ENCODE peak calls at places on chromosomes 16 and 17, in eight cellular contexts. One of them, this sample, is unnamed.

GRCh38 chr16:87160752-87161337 is 156.3 kb downstream of the C16orf95 start:
- DNase-seq in NCI-H748 treated with DMSO at 0.1 percent for 48 hours: no peak
- DNase-seq in stimulated activated CD4-positive, alpha-beta T cell treated with anti-CD3 and anti-CD28 coated beads, Interleukin-4, amount 100 ng/mL, for 4 hours: no peak
- DNase-seq in CD8-positive, alpha-beta memory T cell: no peak
- DNase-seq in glomerular endothelial cell: no peak
- DNase-seq in astrocyte of the spinal cord: no peak
- DNase-seq in mesothelial cell of epicardium: no peak
- DNase-seq in DMS153: no peak
- DNase-seq in this sample: no peak

GRCh38 chr16:56372013-56372634 is 53.2 kb downstream of the AMFR start:
- DNase-seq in NCI-H748 treated with DMSO at 0.1 percent for 48 hours: no peak
- DNase-seq in stimulated activated CD4-positive, alpha-beta T cell treated with anti-CD3 and anti-CD28 coated beads, Interleukin-4, amount 100 ng/mL, for 4 hours: no peak
- DNase-seq in CD8-positive, alpha-beta memory T cell: no peak
- DNase-seq in glomerular endothelial cell: no peak
- DNase-seq in astrocyte of the spinal cord: no peak
- DNase-seq in mesothelial cell of epicardium: no peak
- DNase-seq in DMS153: no peak
- DNase-seq in this sample: no peak

GRCh38 chr17:8185580-8186445 is 4.2 kb downstream of the BORCS6 start:
- DNase-seq in NCI-H748 treated with DMSO at 0.1 percent for 48 hours: peak; percentile 93
- DNase-seq in stimulated activated CD4-positive, alpha-beta T cell treated with anti-CD3 and anti-CD28 coated beads, Interleukin-4, amount 100 ng/mL, for 4 hours: peak; percentile 86
- DNase-seq in CD8-positive, alpha-beta memory T cell: peak; percentile 82
- DNase-seq in glomerular endothelial cell: no peak
- DNase-seq in astrocyte of the spinal cord: peak; percentile 62
- DNase-seq in mesothelial cell of epicardium: peak; percentile 96
- DNase-seq in DMS153: no peak
- DNase-seq in this sample: peak; percentile 96

GRCh38 chr17:46030752-46031151 is 31.7 kb downstream of the STH start:
- DNase-seq in NCI-H748 treated with DMSO at 0.1 percent for 48 hours: no peak
- DNase-seq in stimulated activated CD4-positive, alpha-beta T cell treated with anti-CD3 and anti-CD28 coated beads, Interleukin-4, amount 100 ng/mL, for 4 hours: no peak
- DNase-seq in CD8-positive, alpha-beta memory T cell: no peak
- DNase-seq in glomerular endothelial cell: no peak
- DNase-seq in astrocyte of the spinal cord: no peak
- DNase-seq in mesothelial cell of epicardium: no peak
- DNase-seq in DMS153: no peak
- DNase-seq in this sample: no peak

GRCh38 chr17:50689956-50690886 is 17.5 kb downstream of the ANKRD40 start:
- DNase-seq in NCI-H748 treated with DMSO at 0.1 percent for 48 hours: no peak
- DNase-seq in stimulated activated CD4-positive, alpha-beta T cell treated with anti-CD3 and anti-CD28 coated beads, Interleukin-4, amount 100 ng/mL, for 4 hours: no peak
- DNase-seq in CD8-positive, alpha-beta memory T cell: no peak
- DNase-seq in glomerular endothelial cell: no peak
- DNase-seq in astrocyte of the spinal cord: peak; percentile 20
- DNase-seq in mesothelial cell of epicardium: no peak
- DNase-seq in DMS153: no peak
- DNase-seq in this sample: no peak

GRCh38 chr17:64388961-64389565 is 1.6 kb downstream of the PECAM1 start:
- DNase-seq in NCI-H748 treated with DMSO at 0.1 percent for 48 hours: no peak
- DNase-seq in stimulated activated CD4-positive, alpha-beta T cell treated with anti-CD3 and anti-CD28 coated beads, Interleukin-4, amount 100 ng/mL, for 4 hours: no peak
- DNase-seq in CD8-positive, alpha-beta memory T cell: no peak
- DNase-seq in glomerular endothelial cell: no peak
- DNase-seq in astrocyte of the spinal cord: no peak
- DNase-seq in mesothelial cell of epicardium: no peak
- DNase-seq in DMS153: no peak
- DNase-seq in this sample: no peak

GRCh38 chr16:81254919-81255526 is 16.5 kb downstream of the BCO1 start:
- DNase-seq in NCI-H748 treated with DMSO at 0.1 percent for 48 hours: no peak
- DNase-seq in stimulated activated CD4-positive, alpha-beta T cell treated with anti-CD3 and anti-CD28 coated beads, Interleukin-4, amount 100 ng/mL, for 4 hours: no peak
- DNase-seq in CD8-positive, alpha-beta memory T cell: no peak
- DNase-seq in glomerular endothelial cell: no peak
- DNase-seq in astrocyte of the spinal cord: no peak
- DNase-seq in mesothelial cell of epicardium: no peak
- DNase-seq in DMS153: no peak
- DNase-seq in this sample: no peak

GRCh38 chr17:57235124-57235523 is 21.2 kb upstream of the MSI2 start:
- DNase-seq in NCI-H748 treated with DMSO at 0.1 percent for 48 hours: no peak
- DNase-seq in stimulated activated CD4-positive, alpha-beta T cell treated with anti-CD3 and anti-CD28 coated beads, Interleukin-4, amount 100 ng/mL, for 4 hours: no peak
- DNase-seq in CD8-positive, alpha-beta memory T cell: no peak
- DNase-seq in glomerular endothelial cell: no peak
- DNase-seq in astrocyte of the spinal cord: no peak
- DNase-seq in mesothelial cell of epicardium: no peak
- DNase-seq in DMS153: no peak
- DNase-seq in this sample: no peak

GRCh38 chr17:1486802-1487695 is 5.4 kb downstream of the MYO1C start:
- DNase-seq in NCI-H748 treated with DMSO at 0.1 percent for 48 hours: peak; percentile 45
- DNase-seq in stimulated activated CD4-positive, alpha-beta T cell treated with anti-CD3 and anti-CD28 coated beads, Interleukin-4, amount 100 ng/mL, for 4 hours: peak; percentile 82
- DNase-seq in CD8-positive, alpha-beta memory T cell: peak; percentile 67
- DNase-seq in glomerular endothelial cell: no peak
- DNase-seq in astrocyte of the spinal cord: peak; percentile 67
- DNase-seq in mesothelial cell of epicardium: peak; percentile 77
- DNase-seq in DMS153: peak; percentile 29
- DNase-seq in this sample: peak; percentile 73

GRCh38 chr16:75620326-75621169 is 2.5 kb downstream of the ADAT1 start:
- DNase-seq in NCI-H748 treated with DMSO at 0.1 percent for 48 hours: no peak
- DNase-seq in stimulated activated CD4-positive, alpha-beta T cell treated with anti-CD3 and anti-CD28 coated beads, Interleukin-4, amount 100 ng/mL, for 4 hours: peak; percentile 9
- DNase-seq in CD8-positive, alpha-beta memory T cell: peak; percentile 76
- DNase-seq in glomerular endothelial cell: no peak
- DNase-seq in astrocyte of the spinal cord: no peak
- DNase-seq in mesothelial cell of epicardium: no peak
- DNase-seq in DMS153: no peak
- DNase-seq in this sample: no peak

GRCh38 chr17:66347661-66348604 is 45.5 kb downstream of the PRKCA start:
- DNase-seq in NCI-H748 treated with DMSO at 0.1 percent for 48 hours: no peak
- DNase-seq in stimulated activated CD4-positive, alpha-beta T cell treated with anti-CD3 and anti-CD28 coated beads, Interleukin-4, amount 100 ng/mL, for 4 hours: no peak
- DNase-seq in CD8-positive, alpha-beta memory T cell: no peak
- DNase-seq in glomerular endothelial cell: no peak
- DNase-seq in astrocyte of the spinal cord: peak; percentile 70
- DNase-seq in mesothelial cell of epicardium: no peak
- DNase-seq in DMS153: peak; percentile 17
- DNase-seq in this sample: no peak

GRCh38 chr17:76940738-76941350 is 72.6 kb downstream of the MGAT5B start:
- DNase-seq in NCI-H748 treated with DMSO at 0.1 percent for 48 hours: no peak
- DNase-seq in stimulated activated CD4-positive, alpha-beta T cell treated with anti-CD3 and anti-CD28 coated beads, Interleukin-4, amount 100 ng/mL, for 4 hours: no peak
- DNase-seq in CD8-positive, alpha-beta memory T cell: no peak
- DNase-seq in glomerular endothelial cell: no peak
- DNase-seq in astrocyte of the spinal cord: no peak
- DNase-seq in mesothelial cell of epicardium: no peak
- DNase-seq in DMS153: no peak
- DNase-seq in this sample: no peak

GRCh38 chr16:11087691-11088431 is 143.5 kb downstream of the CLEC16A start:
- DNase-seq in NCI-H748 treated with DMSO at 0.1 percent for 48 hours: no peak
- DNase-seq in stimulated activated CD4-positive, alpha-beta T cell treated with anti-CD3 and anti-CD28 coated beads, Interleukin-4, amount 100 ng/mL, for 4 hours: peak; percentile 59
- DNase-seq in CD8-positive, alpha-beta memory T cell: no peak
- DNase-seq in glomerular endothelial cell: no peak
- DNase-seq in astrocyte of the spinal cord: no peak
- DNase-seq in mesothelial cell of epicardium: no peak
- DNase-seq in DMS153: no peak
- DNase-seq in this sample: no peak

GRCh38 chr16:8751481-8752311 is 45.7 kb downstream of the TMEM186 start:
- DNase-seq in NCI-H748 treated with DMSO at 0.1 percent for 48 hours: no peak
- DNase-seq in stimulated activated CD4-positive, alpha-beta T cell treated with anti-CD3 and anti-CD28 coated beads, Interleukin-4, amount 100 ng/mL, for 4 hours: no peak
- DNase-seq in CD8-positive, alpha-beta memory T cell: no peak
- DNase-seq in glomerular endothelial cell: no peak
- DNase-seq in astrocyte of the spinal cord: peak; percentile 53
- DNase-seq in mesothelial cell of epicardium: no peak
- DNase-seq in DMS153: no peak
- DNase-seq in this sample: no peak

GRCh38 chr17:5758651-5759050 is 174.3 kb upstream of the NLRP1 start:
- DNase-seq in NCI-H748 treated with DMSO at 0.1 percent for 48 hours: no peak
- DNase-seq in stimulated activated CD4-positive, alpha-beta T cell treated with anti-CD3 and anti-CD28 coated beads, Interleukin-4, amount 100 ng/mL, for 4 hours: no peak
- DNase-seq in CD8-positive, alpha-beta memory T cell: no peak
- DNase-seq in glomerular endothelial cell: no peak
- DNase-seq in astrocyte of the spinal cord: peak; percentile 18
- DNase-seq in mesothelial cell of epicardium: no peak
- DNase-seq in DMS153: no peak
- DNase-seq in this sample: no peak

GRCh38 chr17:78315355-78316114 is 44.3 kb downstream of the SOCS3 start:
- DNase-seq in NCI-H748 treated with DMSO at 0.1 percent for 48 hours: no peak
- DNase-seq in stimulated activated CD4-positive, alpha-beta T cell treated with anti-CD3 and anti-CD28 coated beads, Interleukin-4, amount 100 ng/mL, for 4 hours: peak; percentile 77
- DNase-seq in CD8-positive, alpha-beta memory T cell: no peak
- DNase-seq in glomerular endothelial cell: no peak
- DNase-seq in astrocyte of the spinal cord: peak; percentile 98
- DNase-seq in mesothelial cell of epicardium: no peak
- DNase-seq in DMS153: no peak
- DNase-seq in this sample: no peak

GRCh38 chr16:79809376-79809775 is 208.8 kb upstream of the MAF start:
- DNase-seq in NCI-H748 treated with DMSO at 0.1 percent for 48 hours: no peak
- DNase-seq in stimulated activated CD4-positive, alpha-beta T cell treated with anti-CD3 and anti-CD28 coated beads, Interleukin-4, amount 100 ng/mL, for 4 hours: no peak
- DNase-seq in CD8-positive, alpha-beta memory T cell: no peak
- DNase-seq in glomerular endothelial cell: no peak
- DNase-seq in astrocyte of the spinal cord: no peak
- DNase-seq in mesothelial cell of epicardium: no peak
- DNase-seq in DMS153: no peak
- DNase-seq in this sample: no peak

GRCh38 chr16:75256059-75256870 is 4.8 kb upstream of the BCAR1 start:
- DNase-seq in NCI-H748 treated with DMSO at 0.1 percent for 48 hours: no peak
- DNase-seq in stimulated activated CD4-positive, alpha-beta T cell treated with anti-CD3 and anti-CD28 coated beads, Interleukin-4, amount 100 ng/mL, for 4 hours: no peak
- DNase-seq in CD8-positive, alpha-beta memory T cell: no peak
- DNase-seq in glomerular endothelial cell: no peak
- DNase-seq in astrocyte of the spinal cord: no peak
- DNase-seq in mesothelial cell of epicardium: no peak
- DNase-seq in DMS153: no peak
- DNase-seq in this sample: no peak

GRCh38 chr17:21358682-21359482 is 17.3 kb upstream of the KCNJ12 start:
- DNase-seq in NCI-H748 treated with DMSO at 0.1 percent for 48 hours: no peak
- DNase-seq in stimulated activated CD4-positive, alpha-beta T cell treated with anti-CD3 and anti-CD28 coated beads, Interleukin-4, amount 100 ng/mL, for 4 hours: no peak
- DNase-seq in CD8-positive, alpha-beta memory T cell: no peak
- DNase-seq in glomerular endothelial cell: no peak
- DNase-seq in astrocyte of the spinal cord: no peak
- DNase-seq in mesothelial cell of epicardium: no peak
- DNase-seq in DMS153: no peak
- DNase-seq in this sample: no peak

GRCh38 chr16:81635336-81635947 is 143.6 kb upstream of the PLCG2 start:
- DNase-seq in NCI-H748 treated with DMSO at 0.1 percent for 48 hours: peak; percentile 45
- DNase-seq in stimulated activated CD4-positive, alpha-beta T cell treated with anti-CD3 and anti-CD28 coated beads, Interleukin-4, amount 100 ng/mL, for 4 hours: no peak
- DNase-seq in CD8-positive, alpha-beta memory T cell: no peak
- DNase-seq in glomerular endothelial cell: no peak
- DNase-seq in astrocyte of the spinal cord: no peak
- DNase-seq in mesothelial cell of epicardium: no peak
- DNase-seq in DMS153: no peak
- DNase-seq in this sample: no peak

GRCh38 chr17:6178959-6179358 is 108.8 kb downstream of the WSCD1 start:
- DNase-seq in NCI-H748 treated with DMSO at 0.1 percent for 48 hours: no peak
- DNase-seq in stimulated activated CD4-positive, alpha-beta T cell treated with anti-CD3 and anti-CD28 coated beads, Interleukin-4, amount 100 ng/mL, for 4 hours: no peak
- DNase-seq in CD8-positive, alpha-beta memory T cell: no peak
- DNase-seq in glomerular endothelial cell: peak; percentile 93
- DNase-seq in astrocyte of the spinal cord: no peak
- DNase-seq in mesothelial cell of epicardium: no peak
- DNase-seq in DMS153: no peak
- DNase-seq in this sample: no peak

GRCh38 chr17:81365601-81366585 is 29.4 kb upstream of the BAHCC1 start:
- DNase-seq in NCI-H748 treated with DMSO at 0.1 percent for 48 hours: no peak
- DNase-seq in stimulated activated CD4-positive, alpha-beta T cell treated with anti-CD3 and anti-CD28 coated beads, Interleukin-4, amount 100 ng/mL, for 4 hours: no peak
- DNase-seq in CD8-positive, alpha-beta memory T cell: no peak
- DNase-seq in glomerular endothelial cell: no peak
- DNase-seq in astrocyte of the spinal cord: peak; percentile 81
- DNase-seq in mesothelial cell of epicardium: no peak
- DNase-seq in DMS153: peak; percentile 89
- DNase-seq in this sample: no peak

GRCh38 chr17:64025732-64026294 is 5.4 kb upstream of the ICAM2 start:
- DNase-seq in NCI-H748 treated with DMSO at 0.1 percent for 48 hours: peak; percentile 41
- DNase-seq in stimulated activated CD4-positive, alpha-beta T cell treated with anti-CD3 and anti-CD28 coated beads, Interleukin-4, amount 100 ng/mL, for 4 hours: peak; percentile 89
- DNase-seq in CD8-positive, alpha-beta memory T cell: peak; percentile 91
- DNase-seq in glomerular endothelial cell: no peak
- DNase-seq in astrocyte of the spinal cord: peak; percentile 43
- DNase-seq in mesothelial cell of epicardium: peak; percentile 75
- DNase-seq in DMS153: peak; percentile 74
- DNase-seq in this sample: peak; percentile 72

GRCh38 chr17:52157603-52158449 is 688 bp downstream of the CA10 start:
- DNase-seq in NCI-H748 treated with DMSO at 0.1 percent for 48 hours: no peak
- DNase-seq in stimulated activated CD4-positive, alpha-beta T cell treated with anti-CD3 and anti-CD28 coated beads, Interleukin-4, amount 100 ng/mL, for 4 hours: no peak
- DNase-seq in CD8-positive, alpha-beta memory T cell: no peak
- DNase-seq in glomerular endothelial cell: no peak
- DNase-seq in astrocyte of the spinal cord: no peak
- DNase-seq in mesothelial cell of epicardium: no peak
- DNase-seq in DMS153: peak; percentile 22
- DNase-seq in this sample: no peak

GRCh38 chr16:88983771-88984687 is 7.0 kb upstream of the CBFA2T3 start:
- DNase-seq in NCI-H748 treated with DMSO at 0.1 percent for 48 hours: no peak
- DNase-seq in stimulated activated CD4-positive, alpha-beta T cell treated with anti-CD3 and anti-CD28 coated beads, Interleukin-4, amount 100 ng/mL, for 4 hours: no peak
- DNase-seq in CD8-positive, alpha-beta memory T cell: no peak
- DNase-seq in glomerular endothelial cell: no peak
- DNase-seq in astrocyte of the spinal cord: no peak
- DNase-seq in mesothelial cell of epicardium: no peak
- DNase-seq in DMS153: no peak
- DNase-seq in this sample: peak; percentile 82

GRCh38 chr17:30599424-30600061 is 122.3 kb downstream of the GOSR1 start:
- DNase-seq in NCI-H748 treated with DMSO at 0.1 percent for 48 hours: no peak
- DNase-seq in stimulated activated CD4-positive, alpha-beta T cell treated with anti-CD3 and anti-CD28 coated beads, Interleukin-4, amount 100 ng/mL, for 4 hours: no peak
- DNase-seq in CD8-positive, alpha-beta memory T cell: no peak
- DNase-seq in glomerular endothelial cell: no peak
- DNase-seq in astrocyte of the spinal cord: no peak
- DNase-seq in mesothelial cell of epicardium: no peak
- DNase-seq in DMS153: no peak
- DNase-seq in this sample: no peak

GRCh38 chr16:35798885-35799426 is 2339.5 kb downstream of the TP53TG3F start:
- DNase-seq in NCI-H748 treated with DMSO at 0.1 percent for 48 hours: peak; percentile 4
- DNase-seq in stimulated activated CD4-positive, alpha-beta T cell treated with anti-CD3 and anti-CD28 coated beads, Interleukin-4, amount 100 ng/mL, for 4 hours: no peak
- DNase-seq in CD8-positive, alpha-beta memory T cell: no peak
- DNase-seq in glomerular endothelial cell: no peak
- DNase-seq in astrocyte of the spinal cord: no peak
- DNase-seq in mesothelial cell of epicardium: no peak
- DNase-seq in DMS153: peak; percentile 78
- DNase-seq in this sample: no peak

GRCh38 chr17:48727415-48728175 is 955 bp downstream of the HOXB13 start:
- DNase-seq in NCI-H748 treated with DMSO at 0.1 percent for 48 hours: no peak
- DNase-seq in stimulated activated CD4-positive, alpha-beta T cell treated with anti-CD3 and anti-CD28 coated beads, Interleukin-4, amount 100 ng/mL, for 4 hours: no peak
- DNase-seq in CD8-positive, alpha-beta memory T cell: no peak
- DNase-seq in glomerular endothelial cell: no peak
- DNase-seq in astrocyte of the spinal cord: no peak
- DNase-seq in mesothelial cell of epicardium: no peak
- DNase-seq in DMS153: no peak
- DNase-seq in this sample: no peak

GRCh38 chr17:298791-299450 is 53.7 kb downstream of the RPH3AL start:
- DNase-seq in NCI-H748 treated with DMSO at 0.1 percent for 48 hours: no peak
- DNase-seq in stimulated activated CD4-positive, alpha-beta T cell treated with anti-CD3 and anti-CD28 coated beads, Interleukin-4, amount 100 ng/mL, for 4 hours: no peak
- DNase-seq in CD8-positive, alpha-beta memory T cell: no peak
- DNase-seq in glomerular endothelial cell: no peak
- DNase-seq in astrocyte of the spinal cord: no peak
- DNase-seq in mesothelial cell of epicardium: no peak
- DNase-seq in DMS153: no peak
- DNase-seq in this sample: no peak

This sample was measured in activated B cell treated with CpG ODN at 0.5 μM for 24 hours.